ENCODE peak calls at places on chromosomes 16 and 17, in seven cellular contexts. N is HS-5; U is heart right ventricle; M is stimulated activated CD8-positive, alpha-beta memory T cell treated with anti-CD3 and anti-CD28 coated beads, Interleukin-15, amount 100 ng/mL, for 1 hour; K is central memory CD4-positive, alpha-beta T cell; R is RWPE1; E is pulmonary artery endothelial cell. W is an unnamed sample.

GRCh38 chr16:85401917-85402766 is 211.0 kb upstream of the GSE1 start:
- DNase-seq in N (no peak), U (no peak), M (no peak), K (no peak), R (no peak), E (no peak), W (peak)

GRCh38 chr17:66548158-66548557 is 245.7 kb downstream of the PRKCA start:
- DNase-seq in N (no peak), U (no peak), M (peak), K (peak), R (no peak), E (no peak), W (no peak)

GRCh38 chr17:61504697-61505096 is 52.5 kb downstream of the TBX4 start:
- DNase-seq in N (peak), U (no peak), M (no peak), K (no peak), R (no peak), E (no peak), W (no peak)

GRCh38 chr16:88652763-88653065 is 1.9 kb upstream of the CYBA start:
- DNase-seq in N (no peak), U (no peak), M (no peak), K (no peak), R (no peak), E (no peak), W (no peak)

GRCh38 chr17:7853693-7854043 is 1.2 kb upstream of the TMEM88 start:
- DNase-seq in N (no peak), U (no peak), M (no peak), K (no peak), R (no peak), E (no peak), W (no peak)

GRCh38 chr17:45318561-45319230 is 1.9 kb upstream of the MAP3K14 start:
- DNase-seq in N (no peak), U (no peak), M (no peak), K (no peak), R (peak), E (no peak), W (no peak)

GRCh38 chr16:5024632-5025031 is 9.1 kb downstream of the NAGPA start:
- DNase-seq in N (no peak), U (no peak), M (no peak), K (no peak), R (peak), E (no peak), W (no peak)

GRCh38 chr16:5615868-5616642 is 518.5 kb upstream of the EEF2KMT start:
- DNase-seq in N (no peak), U (peak), M (no peak), K (no peak), R (no peak), E (no peak), W (peak)

GRCh38 chr16:50680907-50681885 is at the start of gene SNX20:
- DNase-seq in N (no peak), U (no peak), M (peak), K (peak), R (no peak), E (no peak), W (no peak)

GRCh38 chr16:9787717-9788116 is 394.5 kb downstream of the GRIN2A start:
- DNase-seq in N (no peak), U (peak), M (no peak), K (no peak), R (no peak), E (no peak), W (no peak)

GRCh38 chr17:39722965-39723848 is 7.1 kb downstream of the MIEN1 start:
- DNase-seq in N (no peak), U (no peak), M (no peak), K (no peak), R (no peak), E (no peak), W (no peak)

GRCh38 chr16:57091990-57092785 is at the start of gene CPNE2:
- DNase-seq in N (no peak), U (peak), M (no peak), K (peak), R (peak), E (no peak), W (peak)

GRCh38 chr16:66324785-66325184 is 41.7 kb upstream of the CDH5 start:
- DNase-seq in N (no peak), U (no peak), M (no peak), K (no peak), R (peak), E (no peak), W (peak)

GRCh38 chr16:6969594-6969993 is 363.1 kb upstream of the RBFOX1 start:
- DNase-seq in N (no peak), U (no peak), M (no peak), K (no peak), R (no peak), E (no peak), W (no peak)

GRCh38 chr17:51319186-51319585 is 58.8 kb downstream of the UTP18 start:
- DNase-seq in N (no peak), U (no peak), M (no peak), K (no peak), R (no peak), E (no peak), W (no peak)

GRCh38 chr17:66275651-66276050 is 26.8 kb upstream of the PRKCA start:
- DNase-seq in N (peak), U (no peak), M (no peak), K (no peak), R (peak), E (peak), W (no peak)

GRCh38 chr17:35731932-35732805 is 730 bp downstream of the RASL10B start:
- DNase-seq in N (no peak), U (no peak), M (no peak), K (no peak), R (no peak), E (no peak), W (peak)

GRCh38 chr16:51577621-51578303 is 426.7 kb upstream of the SALL1 start:
- DNase-seq in N (no peak), U (no peak), M (no peak), K (no peak), R (peak), E (no peak), W (no peak)

GRCh38 chr17:48026503-48027321 is 10.9 kb downstream of the COPZ2 start:
- DNase-seq in N (no peak), U (peak), M (peak), K (peak), R (peak), E (peak), W (peak)

GRCh38 chr16:2962334-2963073 is 1.6 kb upstream of the KREMEN2 start:
- DNase-seq in N (no peak), U (no peak), M (no peak), K (no peak), R (no peak), E (no peak), W (no peak)

GRCh38 chr17:43615952-43616351 is 45.8 kb downstream of the MEOX1 start:
- DNase-seq in N (no peak), U (no peak), M (no peak), K (no peak), R (no peak), E (no peak), W (no peak)